ENCODE peak calls at places on chromosomes 1 and 21, in six cellular contexts. T is HCT116, Z is GM12878, N is SK-N-SH, H is HepG2, G is H1. C is an unnamed sample.

GRCh38 chr1:51168266-51168845 is 66.3 kb downstream of the C1orf185 start:
- DNase-seq in T (no peak), Z (no peak), N (no peak), H (no peak), G (no peak), C (no peak)

GRCh38 chr1:91635763-91636162 is 135.1 kb downstream of the CDC7 start:
- DNase-seq in T (no peak), Z (no peak), N (no peak), H (no peak), G (no peak), C (no peak)

GRCh38 chr1:47893412-47893811 is 103.8 kb downstream of the TRABD2B start:
- DNase-seq in T (no peak), Z (no peak), N (no peak), H (no peak), G (no peak), C (no peak)

GRCh38 chr1:187928288-187928687 is 1099.5 kb downstream of the PLA2G4A start:
- DNase-seq in T (peak; percentile 7), Z (no peak), N (peak; percentile 6), H (peak; percentile 29), G (no peak), C (peak; percentile 73)

GRCh38 chr1:98963359-98963758 is 41.3 kb downstream of the PLPPR5 start:
- DNase-seq in T (no peak), Z (no peak), N (no peak), H (no peak), G (no peak), C (no peak)

GRCh38 chr21:29867796-29868195 is 72.0 kb downstream of the GRIK1 start:
- DNase-seq in T (no peak), Z (no peak), N (no peak), H (no peak), G (no peak), C (no peak)

GRCh38 chr1:115373305-115373704 is 35.3 kb upstream of the NGF start:
- DNase-seq in T (no peak), Z (no peak), N (no peak), H (no peak), G (no peak), C (no peak)

GRCh38 chr1:218330043-218330623 is 15.0 kb upstream of the TGFB2 start:
- DNase-seq in T (peak; percentile 31), Z (no peak), N (peak; percentile 56), H (peak; percentile 16), G (no peak), C (peak; percentile 64)

GRCh38 chr1:12708956-12709555 is 6.9 kb upstream of the AADACL3 start:
- DNase-seq in T (no peak), Z (no peak), N (no peak), H (no peak), G (no peak), C (no peak)

GRCh38 chr1:211326140-211326527 is 499 bp upstream of the TRAF5 start:
- DNase-seq in T (no peak), Z (no peak), N (no peak), H (no peak), G (peak; percentile 33), C (no peak)

GRCh38 chr21:43300496-43301423 is 126.2 kb downstream of the SIK1 start:
- DNase-seq in T (no peak), Z (no peak), N (no peak), H (no peak), G (no peak), C (no peak)

GRCh38 chr1:145997156-145998023 is 1.0 kb upstream of the TXNIP start:
- DNase-seq in T (no peak), Z (no peak), N (peak; percentile 42), H (peak; percentile 26), G (no peak), C (no peak)

GRCh38 chr1:81478217-81478616 is 322.5 kb upstream of the ADGRL2 start:
- DNase-seq in T (no peak), Z (no peak), N (no peak), H (no peak), G (no peak), C (no peak)

DNA sequence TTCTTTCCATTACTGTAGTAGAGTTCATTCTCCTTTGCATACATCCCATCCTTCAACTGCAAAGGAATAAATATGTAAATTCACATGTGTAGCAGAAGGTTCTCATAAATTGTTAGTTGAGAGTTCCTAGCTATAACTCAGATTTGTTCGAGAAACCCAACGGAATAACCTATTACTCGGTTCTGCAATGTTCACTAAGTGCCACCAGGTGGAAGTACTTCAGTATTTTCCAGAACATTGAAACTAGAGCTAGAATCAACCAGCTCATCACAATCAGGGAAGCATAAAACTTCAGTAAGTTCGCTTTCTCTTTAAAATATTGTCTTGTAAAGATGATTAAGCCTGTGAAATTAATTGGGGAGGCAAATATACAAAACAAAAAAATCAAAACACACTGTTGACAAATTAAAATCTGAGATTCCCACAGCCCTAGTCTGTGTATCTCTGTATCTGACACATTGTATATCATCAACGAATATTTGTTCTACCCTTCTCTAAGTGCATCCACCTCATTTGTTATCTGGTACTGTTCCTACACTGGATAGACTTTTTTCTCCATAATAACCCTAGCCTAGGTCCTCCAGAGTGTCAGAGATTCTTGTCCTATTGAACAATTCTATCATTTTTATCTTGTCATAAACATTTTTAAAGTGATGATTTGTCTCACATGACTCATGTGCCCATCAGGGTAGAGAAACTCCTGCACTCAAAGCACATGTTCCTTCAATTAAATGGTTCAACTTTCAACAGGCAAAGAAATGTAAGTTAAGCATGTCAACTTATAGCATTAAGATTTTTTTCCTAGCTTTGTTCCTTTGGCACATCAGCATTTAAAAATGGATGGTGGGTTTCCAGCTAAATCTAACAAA is 31.9 kb downstream of the MROH9 start:
- DNase-seq in T (peak; percentile 32), Z (no peak), N (peak; percentile 12), H (peak; percentile 25), G (no peak), C (peak; percentile 46)
- TF ChIP-seq JUND in T (no peak), Z (no peak), N (peak; percentile 15), H (no peak), G (peak; percentile 14), C (no peak)

DNA sequence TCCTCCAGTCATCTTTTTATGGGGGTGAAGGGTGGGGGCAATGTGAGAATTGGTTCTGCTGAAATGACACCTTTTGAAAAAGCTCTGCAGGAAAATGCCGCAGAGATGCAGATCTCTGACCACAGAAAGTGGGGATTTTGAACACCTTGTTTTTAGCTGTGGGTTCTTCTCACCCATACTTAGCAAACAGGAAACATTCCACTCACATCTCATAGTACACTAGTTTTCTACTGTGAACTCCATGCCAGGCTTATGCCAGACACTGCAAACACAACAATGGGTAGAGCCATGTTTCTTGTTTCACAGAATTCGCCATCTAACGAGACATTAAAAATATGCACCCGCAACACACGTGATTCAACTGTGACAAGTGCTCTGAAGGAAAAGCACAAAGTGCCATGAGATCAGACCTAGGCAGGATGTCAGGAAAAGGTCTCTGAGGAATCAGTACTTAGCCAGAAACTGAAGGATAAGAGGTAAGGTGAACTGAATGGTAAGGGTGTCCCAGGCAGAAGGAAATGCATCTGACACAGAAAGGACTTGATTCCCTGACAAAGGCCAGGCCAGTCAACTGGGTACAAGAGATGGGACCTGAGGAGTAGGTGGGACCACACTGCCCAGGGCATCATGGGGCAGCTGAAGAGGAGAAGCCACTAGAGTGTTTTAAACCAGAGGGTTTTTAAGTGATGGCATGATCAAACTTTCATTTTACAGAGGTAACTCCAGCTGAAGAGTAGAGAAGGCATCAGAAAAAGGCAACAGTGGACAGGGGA is 83.8 kb upstream of the JAK1 start:
- DNase-seq in T (no peak), Z (no peak), N (no peak), H (no peak), G (no peak), C (no peak)
- TF ChIP-seq JUND in T (no peak), Z (no peak), N (no peak), H (no peak), G (no peak), C (no peak)

DNA sequence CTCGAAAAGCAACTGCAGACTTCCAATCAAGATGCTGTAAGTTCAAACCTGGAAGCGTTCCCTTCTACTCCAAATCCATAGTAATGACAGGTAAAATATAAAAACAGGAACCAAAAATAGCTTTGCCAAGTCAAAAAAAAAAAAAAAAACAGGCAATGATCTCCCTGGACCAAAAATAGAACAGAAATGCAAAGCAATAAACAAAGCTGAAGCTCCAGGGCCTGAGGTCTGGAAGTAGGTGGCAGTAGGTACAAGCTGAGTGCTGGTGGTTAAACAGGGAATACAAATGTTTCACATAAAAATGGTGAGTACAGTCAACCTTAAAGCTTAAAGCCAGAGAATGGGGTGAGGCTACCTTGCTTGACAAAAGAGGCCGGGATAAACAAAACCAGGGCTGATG is 610.8 kb downstream of the SMYD3 start:
- DNase-seq in T (no peak), Z (no peak), N (no peak), H (no peak), G (no peak), C (no peak)
- TF ChIP-seq JUND in T (no peak), Z (no peak), N (no peak), H (no peak), G (no peak), C (no peak)

GRCh38 chr1:192546596-192547199 is 28.9 kb upstream of the RGS1 start:
- DNase-seq in T (no peak), Z (no peak), N (no peak), H (no peak), G (no peak), C (no peak)

GRCh38 chr1:192552619-192553225 is 22.9 kb upstream of the RGS1 start:
- DNase-seq in T (no peak), Z (no peak), N (no peak), H (no peak), G (no peak), C (no peak)

GRCh38 chr1:192554904-192555303 is 20.7 kb upstream of the RGS1 start:
- DNase-seq in T (no peak), Z (no peak), N (no peak), H (no peak), G (no peak), C (no peak)

GRCh38 chr1:192553741-192554140 is 21.8 kb upstream of the RGS1 start:
- DNase-seq in T (no peak), Z (no peak), N (no peak), H (no peak), G (no peak), C (no peak)

DNA sequence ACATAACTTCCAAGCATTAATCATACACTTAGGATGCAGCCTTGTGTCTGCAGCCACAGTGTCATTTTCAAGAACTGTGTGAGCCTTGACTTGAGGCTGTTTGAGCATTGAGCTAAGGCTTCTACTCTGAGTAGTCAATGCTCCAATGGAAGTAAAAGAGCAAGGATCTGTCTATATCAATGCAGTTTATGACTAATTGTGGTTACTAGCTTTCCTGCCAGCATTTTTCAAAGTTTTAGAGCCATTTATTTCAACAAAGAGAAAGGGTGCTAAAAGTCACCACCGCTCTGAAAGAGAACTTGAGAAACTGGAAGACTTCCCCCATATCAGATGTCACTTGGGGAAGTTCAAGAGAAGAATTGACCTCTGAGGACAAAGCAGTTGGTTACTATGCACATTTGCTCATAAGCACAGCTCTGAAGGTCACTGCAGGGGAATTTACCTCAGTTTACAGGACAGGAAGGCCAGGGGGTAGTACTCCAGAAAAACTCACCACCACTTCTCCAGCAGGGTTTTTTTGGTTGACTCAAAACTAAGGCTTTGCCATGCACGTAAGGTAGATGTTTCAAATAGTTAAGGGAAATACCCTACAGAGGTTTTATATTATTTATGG is 24.5 kb upstream of the RGS1 start:
- DNase-seq in T (peak; percentile 16), Z (peak; percentile 89), N (no peak), H (no peak), G (no peak), C (no peak)
- TF ChIP-seq JUND in T (no peak), Z (peak; percentile 41), N (peak; percentile 70), H (no peak), G (no peak), C (no peak)

C was measured in T47D.